ENCODE peak calls at places on chromosomes 2 and 18, in eight cellular contexts. U is testis, A is body of pancreas, W is transverse colon, P is uterus, E is Peyer's patch, C is heart left ventricle, B is tibial nerve. Q is an unnamed sample.

GRCh38 chr2:97355176-97355575 is 234.5 kb downstream of the ANKRD36B start:
- DNase-seq in U (no peak), A (no peak), W (no peak), P (no peak), E (no peak), C (no peak), B (no peak), Q (no peak)

GRCh38 chr18:51668101-51668500 is 470.6 kb upstream of the MEX3C start:
- DNase-seq in U (peak; percentile 86), A (peak; percentile 68), W (peak; percentile 47), P (no peak), E (no peak), C (no peak), B (peak; percentile 58), Q (no peak)

GRCh38 chr2:64212801-64213321 is 68.6 kb upstream of the PELI1 start:
- DNase-seq in U (no peak), A (no peak), W (no peak), P (no peak), E (no peak), C (no peak), B (no peak), Q (no peak)

GRCh38 chr2:144330951-144331651 is 188.8 kb downstream of the ZEB2 start:
- DNase-seq in U (no peak), A (no peak), W (no peak), P (no peak), E (no peak), C (no peak), B (no peak), Q (no peak)

GRCh38 chr2:204715332-204715731 is 170.1 kb downstream of the PARD3B start:
- DNase-seq in U (no peak), A (no peak), W (no peak), P (no peak), E (no peak), C (no peak), B (no peak), Q (no peak)

GRCh38 chr2:45905643-45905969 is 254.1 kb downstream of the PRKCE start:
- DNase-seq in U (no peak), A (no peak), W (no peak), P (no peak), E (no peak), C (no peak), B (no peak), Q (no peak)

GRCh38 chr2:33372940-33373553 is 103.4 kb upstream of the RASGRP3 start:
- DNase-seq in U (peak; percentile 58), A (peak; percentile 56), W (no peak), P (peak; percentile 37), E (no peak), C (no peak), B (peak; percentile 68), Q (no peak)

GRCh38 chr2:106570316-106570715 is 83.2 kb downstream of the CD8B2 start:
- DNase-seq in U (no peak), A (no peak), W (no peak), P (no peak), E (no peak), C (no peak), B (no peak), Q (no peak)

GRCh38 chr2:28219736-28220364 is 172.8 kb upstream of the FOSL2 start:
- DNase-seq in U (no peak), A (no peak), W (no peak), P (no peak), E (no peak), C (no peak), B (no peak), Q (no peak)

GRCh38 chr18:23188391-23188790 is 53.1 kb downstream of the CABLES1 start:
- DNase-seq in U (no peak), A (no peak), W (no peak), P (no peak), E (no peak), C (no peak), B (no peak), Q (no peak)

GRCh38 chr18:69727912-69728572 is 219.6 kb downstream of the CD226 start:
- DNase-seq in U (no peak), A (no peak), W (no peak), P (no peak), E (no peak), C (no peak), B (no peak), Q (no peak)

GRCh38 chr2:191693151-191693550 is 15.2 kb downstream of the NABP1 start:
- DNase-seq in U (peak; percentile 37), A (no peak), W (no peak), P (no peak), E (no peak), C (no peak), B (no peak), Q (no peak)
- TF ChIP-seq POLR2A in U (no peak), A (no peak), W (no peak), P (no peak), E (no peak), C (no peak), B (no peak), Q (no peak)

GRCh38 chr2:55859875-55860274 is 63.7 kb downstream of the EFEMP1 start:
- DNase-seq in U (no peak), A (no peak), W (no peak), P (no peak), E (no peak), C (no peak), B (no peak), Q (no peak)
- TF ChIP-seq POLR2A in U (no peak), A (no peak), W (no peak), P (no peak), E (no peak), C (no peak), B (no peak), Q (no peak)

DNA sequence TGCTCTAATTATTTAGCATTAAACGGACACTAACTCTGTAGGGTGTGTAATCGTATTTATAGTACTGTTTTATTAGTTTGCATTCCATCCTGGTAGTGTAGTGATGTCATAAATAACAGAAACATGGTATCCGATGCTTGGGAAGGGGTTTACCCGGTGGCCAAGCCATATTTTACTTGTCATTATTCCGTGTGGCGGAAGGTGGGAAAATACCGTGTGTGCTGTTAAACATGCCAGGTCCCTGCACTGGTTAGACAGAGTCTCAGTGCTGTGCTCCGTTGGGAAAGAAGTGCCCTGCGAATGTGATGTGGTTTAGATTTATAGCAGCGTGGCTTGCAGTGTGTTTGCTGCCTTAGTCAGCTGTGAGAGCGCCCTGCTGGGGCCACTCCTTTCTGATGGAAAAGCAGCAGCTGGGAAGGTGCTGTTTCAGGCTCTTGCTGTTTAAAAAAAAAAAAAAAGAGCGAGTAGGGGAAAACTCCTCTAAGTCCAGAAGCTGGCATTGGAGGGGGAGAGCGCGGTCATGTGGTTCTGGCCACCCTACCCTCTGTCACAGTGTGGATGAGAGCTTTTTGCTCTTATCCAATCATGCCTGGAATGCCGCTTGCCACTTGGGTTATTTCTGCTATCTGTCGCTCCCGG is 211.0 kb downstream of the NEDD4L start:
- DNase-seq in U (no peak), A (peak; percentile 79), W (no peak), P (no peak), E (no peak), C (peak; percentile 72), B (no peak), Q (no peak)
- TF ChIP-seq POLR2A in U (no peak), A (no peak), W (no peak), P (no peak), E (no peak), C (no peak), B (no peak), Q (no peak)

GRCh38 chr2:240568678-240569522 is 616 bp downstream of the RNPEPL1 start:
- DNase-seq in U (peak; percentile 66), A (peak; percentile 74), W (peak; percentile 74), P (peak; percentile 43), E (peak; percentile 81), C (peak; percentile 73), B (no peak), Q (peak; percentile 81)
- TF ChIP-seq POLR2A in U (no peak), A (no peak), W (no peak), P (no peak), E (no peak), C (no peak), B (no peak), Q (no peak)

DNA sequence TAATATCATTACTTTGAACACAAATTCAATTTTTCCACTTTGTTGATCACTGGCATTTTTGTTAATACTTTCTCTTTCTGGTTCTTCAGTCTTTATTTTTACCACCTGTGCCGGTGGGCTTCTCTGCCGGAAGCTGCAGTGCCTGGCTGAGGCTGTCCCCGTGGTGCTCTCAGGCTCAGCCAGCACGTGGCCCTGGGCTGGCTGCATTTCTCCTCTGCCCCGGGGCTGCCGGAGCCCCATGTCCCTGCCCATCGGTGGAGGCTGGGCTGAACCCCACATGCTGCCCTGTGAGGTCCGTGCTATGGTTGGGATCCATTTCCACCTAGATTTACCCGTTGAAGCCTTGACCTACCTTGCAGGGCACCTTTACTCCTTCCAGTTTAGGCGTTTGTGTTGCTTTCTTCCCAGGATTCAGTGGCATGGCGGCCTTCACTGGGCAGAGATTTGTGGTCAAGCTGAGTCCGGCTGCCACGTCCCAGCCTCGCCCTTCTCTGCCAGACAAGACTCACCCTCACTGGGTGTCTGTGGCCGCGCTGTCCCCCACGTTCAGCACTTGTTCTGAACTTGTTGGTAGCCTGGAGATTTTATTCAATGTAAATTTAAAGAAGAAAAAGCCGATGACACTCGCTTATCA is 12.8 kb upstream of the TMEM18 start:
- DNase-seq in U (no peak), A (no peak), W (no peak), P (no peak), E (no peak), C (no peak), B (no peak), Q (no peak)
- TF ChIP-seq POLR2A in U (no peak), A (no peak), W (no peak), P (no peak), E (no peak), C (no peak), B (no peak), Q (no peak)